ENCODE peak calls at places on chromosomes 13 and 19, in eight cellular contexts. One of them, this sample, is unnamed.

GRCh38 chr19:9413240-9413954 is 22.0 kb downstream of the ZNF266 start:
- DNase-seq in Peyer's patch: no peak
- DNase-seq in nephron progenitor cell: no peak
- DNase-seq in astrocyte of the spinal cord: no peak
- DNase-seq in PC-9: no peak
- DNase-seq in fibroblast of pulmonary artery: no peak
- DNase-seq in fibroblast of lung: peak; percentile 4
- DNase-seq in cardiac muscle cell: no peak
- DNase-seq in this sample: no peak

GRCh38 chr13:26132756-26133155 is 80.9 kb upstream of the SHISA2 start:
- DNase-seq in Peyer's patch: no peak
- DNase-seq in nephron progenitor cell: no peak
- DNase-seq in astrocyte of the spinal cord: no peak
- DNase-seq in PC-9: no peak
- DNase-seq in fibroblast of pulmonary artery: peak; percentile 46
- DNase-seq in fibroblast of lung: peak; percentile 6
- DNase-seq in cardiac muscle cell: peak; percentile 27
- DNase-seq in this sample: no peak

GRCh38 chr19:18091217-18091608 is 4.5 kb upstream of the IL12RB1 start:
- DNase-seq in Peyer's patch: peak; percentile 95
- DNase-seq in nephron progenitor cell: no peak
- DNase-seq in astrocyte of the spinal cord: no peak
- DNase-seq in PC-9: no peak
- DNase-seq in fibroblast of pulmonary artery: no peak
- DNase-seq in fibroblast of lung: no peak
- DNase-seq in cardiac muscle cell: no peak
- DNase-seq in this sample: peak; percentile 58

GRCh38 chr19:46717716-46718143 is 816 bp upstream of the PRKD2 start:
- DNase-seq in Peyer's patch: no peak
- DNase-seq in nephron progenitor cell: no peak
- DNase-seq in astrocyte of the spinal cord: no peak
- DNase-seq in PC-9: no peak
- DNase-seq in fibroblast of pulmonary artery: no peak
- DNase-seq in fibroblast of lung: no peak
- DNase-seq in cardiac muscle cell: no peak
- DNase-seq in this sample: peak; percentile 37

GRCh38 chr13:48296528-48296927 is 7.0 kb upstream of the RB1 start:
- DNase-seq in Peyer's patch: no peak
- DNase-seq in nephron progenitor cell: no peak
- DNase-seq in astrocyte of the spinal cord: no peak
- DNase-seq in PC-9: no peak
- DNase-seq in fibroblast of pulmonary artery: no peak
- DNase-seq in fibroblast of lung: no peak
- DNase-seq in cardiac muscle cell: no peak
- DNase-seq in this sample: no peak

GRCh38 chr13:110503037-110503901 is 58.3 kb downstream of the RAB20 start:
- DNase-seq in Peyer's patch: no peak
- DNase-seq in nephron progenitor cell: no peak
- DNase-seq in astrocyte of the spinal cord: peak; percentile 63
- DNase-seq in PC-9: no peak
- DNase-seq in fibroblast of pulmonary artery: no peak
- DNase-seq in fibroblast of lung: no peak
- DNase-seq in cardiac muscle cell: no peak
- DNase-seq in this sample: no peak

GRCh38 chr19:17803264-17803896 is 8.4 kb downstream of the B3GNT3 start:
- DNase-seq in Peyer's patch: peak; percentile 55
- DNase-seq in nephron progenitor cell: no peak
- DNase-seq in astrocyte of the spinal cord: no peak
- DNase-seq in PC-9: peak; percentile 5
- DNase-seq in fibroblast of pulmonary artery: no peak
- DNase-seq in fibroblast of lung: no peak
- DNase-seq in cardiac muscle cell: no peak
- DNase-seq in this sample: no peak

GRCh38 chr13:114299604-114300305 is 14.5 kb upstream of the CHAMP1 start:
- DNase-seq in Peyer's patch: no peak
- DNase-seq in nephron progenitor cell: no peak
- DNase-seq in astrocyte of the spinal cord: no peak
- DNase-seq in PC-9: no peak
- DNase-seq in fibroblast of pulmonary artery: no peak
- DNase-seq in fibroblast of lung: no peak
- DNase-seq in cardiac muscle cell: no peak
- DNase-seq in this sample: no peak

GRCh38 chr19:1567116-1567847 is 843 bp downstream of the MEX3D start:
- DNase-seq in Peyer's patch: no peak
- DNase-seq in nephron progenitor cell: peak; percentile 45
- DNase-seq in astrocyte of the spinal cord: peak; percentile 8
- DNase-seq in PC-9: no peak
- DNase-seq in fibroblast of pulmonary artery: peak; percentile 44
- DNase-seq in fibroblast of lung: no peak
- DNase-seq in cardiac muscle cell: peak; percentile 57
- DNase-seq in this sample: peak; percentile 27

GRCh38 chr19:18057557-18057956 is 29.2 kb downstream of the IL12RB1 start:
- DNase-seq in Peyer's patch: no peak
- DNase-seq in nephron progenitor cell: no peak
- DNase-seq in astrocyte of the spinal cord: no peak
- DNase-seq in PC-9: no peak
- DNase-seq in fibroblast of pulmonary artery: no peak
- DNase-seq in fibroblast of lung: peak; percentile 28
- DNase-seq in cardiac muscle cell: peak; percentile 49
- DNase-seq in this sample: no peak

GRCh38 chr13:110775576-110775975 is 62.1 kb downstream of the ING1 start:
- DNase-seq in Peyer's patch: no peak
- DNase-seq in nephron progenitor cell: no peak
- DNase-seq in astrocyte of the spinal cord: no peak
- DNase-seq in PC-9: peak; percentile 19
- DNase-seq in fibroblast of pulmonary artery: no peak
- DNase-seq in fibroblast of lung: no peak
- DNase-seq in cardiac muscle cell: no peak
- DNase-seq in this sample: no peak

GRCh38 chr19:35513975-35514809 is 743 bp upstream of the DMKN start:
- DNase-seq in Peyer's patch: no peak
- DNase-seq in nephron progenitor cell: peak; percentile 53
- DNase-seq in astrocyte of the spinal cord: no peak
- DNase-seq in PC-9: no peak
- DNase-seq in fibroblast of pulmonary artery: peak; percentile 54
- DNase-seq in fibroblast of lung: no peak
- DNase-seq in cardiac muscle cell: peak; percentile 72
- DNase-seq in this sample: no peak
- TF ChIP-seq CTCF in Peyer's patch: no peak
- TF ChIP-seq CTCF in nephron progenitor cell: no peak
- TF ChIP-seq CTCF in astrocyte of the spinal cord: no peak
- TF ChIP-seq CTCF in PC-9: peak; percentile 29
- TF ChIP-seq CTCF in fibroblast of pulmonary artery: no peak
- TF ChIP-seq CTCF in fibroblast of lung: no peak
- TF ChIP-seq CTCF in cardiac muscle cell: no peak
- TF ChIP-seq CTCF in this sample: no peak

GRCh38 chr13:112752211-112752610 is 62.4 kb downstream of the ATP11A start:
- DNase-seq in Peyer's patch: no peak
- DNase-seq in nephron progenitor cell: no peak
- DNase-seq in astrocyte of the spinal cord: no peak
- DNase-seq in PC-9: no peak
- DNase-seq in fibroblast of pulmonary artery: no peak
- DNase-seq in fibroblast of lung: no peak
- DNase-seq in cardiac muscle cell: no peak
- DNase-seq in this sample: no peak

GRCh38 chr13:112752711-112753541 is 63.1 kb downstream of the ATP11A start:
- DNase-seq in Peyer's patch: no peak
- DNase-seq in nephron progenitor cell: no peak
- DNase-seq in astrocyte of the spinal cord: no peak
- DNase-seq in PC-9: no peak
- DNase-seq in fibroblast of pulmonary artery: no peak
- DNase-seq in fibroblast of lung: no peak
- DNase-seq in cardiac muscle cell: no peak
- DNase-seq in this sample: no peak

GRCh38 chr13:112750570-112750969 is 60.7 kb downstream of the ATP11A start:
- DNase-seq in Peyer's patch: no peak
- DNase-seq in nephron progenitor cell: no peak
- DNase-seq in astrocyte of the spinal cord: no peak
- DNase-seq in PC-9: no peak
- DNase-seq in fibroblast of pulmonary artery: no peak
- DNase-seq in fibroblast of lung: no peak
- DNase-seq in cardiac muscle cell: no peak
- DNase-seq in this sample: no peak

GRCh38 chr13:112753868-112754267 is 64.0 kb downstream of the ATP11A start:
- DNase-seq in Peyer's patch: no peak
- DNase-seq in nephron progenitor cell: no peak
- DNase-seq in astrocyte of the spinal cord: no peak
- DNase-seq in PC-9: no peak
- DNase-seq in fibroblast of pulmonary artery: no peak
- DNase-seq in fibroblast of lung: no peak
- DNase-seq in cardiac muscle cell: no peak
- DNase-seq in this sample: no peak

DNA sequence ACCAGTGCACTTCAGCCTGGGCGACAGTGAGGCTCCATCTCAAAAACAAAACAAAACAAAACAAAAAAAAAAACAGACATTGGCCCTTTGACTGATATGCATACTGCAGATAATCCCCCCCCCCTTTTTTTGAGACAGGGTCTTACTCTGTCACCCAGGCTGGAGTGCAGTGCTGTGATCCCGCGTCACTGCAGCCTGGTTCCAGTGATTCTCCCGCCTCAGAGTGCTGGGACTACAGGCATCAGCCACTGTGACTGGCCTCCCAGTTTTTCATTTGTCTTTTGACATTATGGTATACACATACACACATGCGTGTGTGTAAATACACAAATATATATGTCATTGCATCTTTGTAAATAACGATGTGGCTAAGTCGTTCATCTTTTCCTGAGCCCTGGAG is 61.8 kb downstream of the ATP11A start:
- DNase-seq in Peyer's patch: no peak
- DNase-seq in nephron progenitor cell: no peak
- DNase-seq in astrocyte of the spinal cord: no peak
- DNase-seq in PC-9: no peak
- DNase-seq in fibroblast of pulmonary artery: no peak
- DNase-seq in fibroblast of lung: no peak
- DNase-seq in cardiac muscle cell: no peak
- DNase-seq in this sample: no peak
- TF ChIP-seq CTCF in Peyer's patch: no peak
- TF ChIP-seq CTCF in nephron progenitor cell: no peak
- TF ChIP-seq CTCF in astrocyte of the spinal cord: no peak
- TF ChIP-seq CTCF in PC-9: no peak
- TF ChIP-seq CTCF in fibroblast of pulmonary artery: no peak
- TF ChIP-seq CTCF in fibroblast of lung: no peak
- TF ChIP-seq CTCF in cardiac muscle cell: no peak
- TF ChIP-seq CTCF in this sample: no peak

GRCh38 chr13:72561791-72562190 is 165.6 kb downstream of the MZT1 start:
- DNase-seq in Peyer's patch: no peak
- DNase-seq in nephron progenitor cell: no peak
- DNase-seq in astrocyte of the spinal cord: no peak
- DNase-seq in PC-9: no peak
- DNase-seq in fibroblast of pulmonary artery: no peak
- DNase-seq in fibroblast of lung: no peak
- DNase-seq in cardiac muscle cell: no peak
- DNase-seq in this sample: no peak

GRCh38 chr13:72570019-72570418 is 157.4 kb downstream of the MZT1 start:
- DNase-seq in Peyer's patch: no peak
- DNase-seq in nephron progenitor cell: no peak
- DNase-seq in astrocyte of the spinal cord: no peak
- DNase-seq in PC-9: no peak
- DNase-seq in fibroblast of pulmonary artery: no peak
- DNase-seq in fibroblast of lung: no peak
- DNase-seq in cardiac muscle cell: no peak
- DNase-seq in this sample: no peak

GRCh38 chr13:72565893-72566292 is 161.5 kb downstream of the MZT1 start:
- DNase-seq in Peyer's patch: no peak
- DNase-seq in nephron progenitor cell: peak; percentile 5
- DNase-seq in astrocyte of the spinal cord: peak; percentile 49
- DNase-seq in PC-9: no peak
- DNase-seq in fibroblast of pulmonary artery: peak; percentile 49
- DNase-seq in fibroblast of lung: peak; percentile 61
- DNase-seq in cardiac muscle cell: peak; percentile 39
- DNase-seq in this sample: no peak

GRCh38 chr13:72562686-72563085 is 164.7 kb downstream of the MZT1 start:
- DNase-seq in Peyer's patch: no peak
- DNase-seq in nephron progenitor cell: no peak
- DNase-seq in astrocyte of the spinal cord: no peak
- DNase-seq in PC-9: no peak
- DNase-seq in fibroblast of pulmonary artery: no peak
- DNase-seq in fibroblast of lung: no peak
- DNase-seq in cardiac muscle cell: no peak
- DNase-seq in this sample: no peak

DNA sequence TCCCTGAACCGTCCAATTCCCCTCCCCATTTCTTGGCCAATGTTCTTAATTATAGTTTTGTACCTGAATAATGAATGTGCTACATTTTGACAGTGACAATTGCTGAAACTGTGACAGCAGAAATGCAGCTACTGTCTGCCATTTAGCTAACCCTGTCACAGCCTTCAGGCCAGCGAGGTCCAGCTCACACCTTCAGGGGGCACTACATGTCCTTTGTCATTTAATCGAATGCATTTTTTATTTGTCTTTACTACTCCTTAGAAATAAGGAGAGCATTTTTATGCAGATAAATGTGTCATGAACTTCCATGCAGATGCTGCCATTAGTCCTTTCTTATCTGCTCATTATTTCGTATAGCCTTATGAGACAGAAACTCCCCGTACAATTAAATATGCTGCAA is 159.9 kb downstream of the MZT1 start:
- DNase-seq in Peyer's patch: no peak
- DNase-seq in nephron progenitor cell: no peak
- DNase-seq in astrocyte of the spinal cord: no peak
- DNase-seq in PC-9: no peak
- DNase-seq in fibroblast of pulmonary artery: no peak
- DNase-seq in fibroblast of lung: no peak
- DNase-seq in cardiac muscle cell: no peak
- DNase-seq in this sample: no peak
- TF ChIP-seq CTCF in Peyer's patch: no peak
- TF ChIP-seq CTCF in nephron progenitor cell: no peak
- TF ChIP-seq CTCF in astrocyte of the spinal cord: no peak
- TF ChIP-seq CTCF in PC-9: no peak
- TF ChIP-seq CTCF in fibroblast of pulmonary artery: no peak
- TF ChIP-seq CTCF in fibroblast of lung: no peak
- TF ChIP-seq CTCF in cardiac muscle cell: no peak
- TF ChIP-seq CTCF in this sample: no peak

DNA sequence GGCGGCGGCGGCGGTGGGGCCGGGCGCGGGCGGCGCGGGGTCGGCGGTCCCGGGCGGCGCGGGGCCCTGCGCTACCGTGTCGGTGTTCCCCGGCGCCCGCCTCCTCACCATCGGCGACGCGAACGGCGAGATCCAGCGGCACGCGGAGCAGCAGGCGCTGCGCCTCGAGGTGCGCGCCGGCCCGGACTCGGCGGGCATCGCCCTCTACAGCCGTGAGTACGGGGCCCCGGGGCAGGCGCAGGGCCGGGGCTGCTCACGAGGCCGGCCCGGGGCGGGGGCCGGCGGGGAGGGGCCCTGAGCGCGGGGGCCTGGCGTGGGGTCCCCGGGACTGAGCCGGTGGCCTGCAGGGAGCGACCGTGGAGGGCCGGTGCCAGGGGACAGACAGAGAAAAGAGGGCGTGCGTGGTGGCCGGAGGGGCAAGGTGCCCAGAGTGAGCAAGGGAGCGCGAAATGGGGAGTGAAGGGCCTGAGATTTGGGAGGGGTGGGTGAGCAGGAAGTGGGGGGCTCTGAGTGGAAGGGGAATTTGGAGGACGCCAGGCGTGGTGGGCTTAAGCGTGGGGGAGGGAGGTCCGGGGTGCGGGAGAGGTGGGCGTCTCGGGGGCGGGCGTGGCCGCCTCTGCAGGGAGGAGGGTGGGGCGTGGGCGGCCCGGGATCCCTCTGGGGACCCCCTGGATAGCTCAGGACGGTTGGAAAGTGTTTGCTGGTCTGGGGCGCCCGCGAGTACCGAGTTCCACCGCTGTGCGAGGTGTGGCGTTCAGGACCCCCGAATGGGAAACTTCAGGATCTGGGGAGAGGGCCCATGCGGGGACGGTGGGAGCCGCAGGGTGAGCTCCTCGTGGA is 578 bp downstream of the CARM1 start:
- DNase-seq in Peyer's patch: peak; percentile 65
- DNase-seq in nephron progenitor cell: peak; percentile 64
- DNase-seq in astrocyte of the spinal cord: no peak
- DNase-seq in PC-9: no peak
- DNase-seq in fibroblast of pulmonary artery: no peak
- DNase-seq in fibroblast of lung: no peak
- DNase-seq in cardiac muscle cell: peak; percentile 21
- DNase-seq in this sample: peak; percentile 52
- TF ChIP-seq CTCF in Peyer's patch: peak; percentile 46
- TF ChIP-seq CTCF in nephron progenitor cell: no peak
- TF ChIP-seq CTCF in astrocyte of the spinal cord: no peak
- TF ChIP-seq CTCF in PC-9: no peak
- TF ChIP-seq CTCF in fibroblast of pulmonary artery: no peak
- TF ChIP-seq CTCF in fibroblast of lung: no peak
- TF ChIP-seq CTCF in cardiac muscle cell: peak; percentile 5
- TF ChIP-seq CTCF in this sample: no peak

This sample was measured in activated B cell treated with CpG ODN at 0.5 μM for 24 hours.